ENCODE peak calls at places on chromosomes 2 and 18, in four cellular contexts. O is activated CD4-positive, alpha-beta T cell treated with anti-CD3 and anti-CD28 coated beads for 1 hour; X is dermis blood vessel endothelial cell; C is hypothalamus. U is an unnamed sample.

GRCh38 chr18:22848618-22849017 is 84.5 kb upstream of the RBBP8 start:
- DNase-seq in O (no peak), X (no peak), C (no peak), U (no peak)

GRCh38 chr2:69933839-69934613 is 19.1 kb downstream of the MXD1 start:
- DNase-seq in O (no peak), X (peak; percentile 77), C (no peak), U (peak; percentile 38)

GRCh38 chr2:16130906-16131400 is 190.6 kb downstream of the MYCN start:
- DNase-seq in O (no peak), X (no peak), C (no peak), U (no peak)

GRCh38 chr2:161576421-161576820 is 47.8 kb upstream of the SLC4A10 start:
- DNase-seq in O (no peak), X (peak; percentile 7), C (no peak), U (no peak)

GRCh38 chr18:39701839-39702238 is 2136.2 kb upstream of the CELF4 start:
- DNase-seq in O (no peak), X (peak; percentile 67), C (no peak), U (no peak)

GRCh38 chr18:22713511-22713910 is 219.6 kb upstream of the RBBP8 start:
- DNase-seq in O (no peak), X (no peak), C (no peak), U (no peak)

GRCh38 chr2:46717733-46718121 is 197.9 kb downstream of the MCFD2 start:
- DNase-seq in O (no peak), X (no peak), C (no peak), U (no peak)

GRCh38 chr2:23502096-23502495 is 117.1 kb downstream of the KLHL29 start:
- DNase-seq in O (no peak), X (no peak), C (no peak), U (no peak)

GRCh38 chr2:171185941-171186340 is 25.2 kb upstream of the TLK1 start:
- DNase-seq in O (no peak), X (no peak), C (no peak), U (peak; percentile 33)

GRCh38 chr2:186058604-186059003 is 320.0 kb downstream of the FSIP2 start:
- DNase-seq in O (no peak), X (no peak), C (no peak), U (no peak)

U was measured in fibroblast of the conjunctiva.